ENCODE peak calls at places on chromosomes 2 and 18, in ten cellular contexts. K, M, W, Y, C, F, O, Z, J and H are unnamed samples.

GRCh38 chr2:149307014-149307413 is 23.4 kb upstream of the LYPD6 start:
- DNase-seq in J (no peak), Z (no peak), W (no peak), O (no peak), C (no peak), F (no peak), K (no peak), M (no peak), Y (no peak), H (no peak)

GRCh38 chr18:3529597-3529996 is 79.6 kb downstream of the TGIF1 start:
- DNase-seq in K (no peak), F (no peak), O (peak; percentile 41), Y (no peak), W (no peak), J (no peak), M (no peak), Z (peak; percentile 57), C (no peak), H (no peak)

GRCh38 chr2:199261221-199261620 is 196.5 kb downstream of the SATB2 start:
- DNase-seq in F (no peak), O (peak; percentile 73), Y (no peak), W (peak; percentile 59), C (no peak), K (peak; percentile 47), J (no peak), M (no peak), Z (no peak), H (no peak)

GRCh38 chr2:29755829-29756228 is 165.6 kb downstream of the ALK start:
- DNase-seq in W (no peak), K (no peak), M (no peak), Z (no peak), J (no peak), Y (no peak), F (no peak), O (no peak), C (no peak), H (no peak)

GRCh38 chr2:15010346-15010745 is 377.8 kb downstream of the LRATD1 start:
- DNase-seq in Z (no peak), O (no peak), J (no peak), W (no peak), F (no peak), Y (no peak), M (no peak), C (no peak), K (no peak), H (no peak)

GRCh38 chr2:200189964-200190363 is 116.5 kb upstream of the SPATS2L start:
- DNase-seq in F (no peak), O (no peak), M (no peak), Y (no peak), W (no peak), C (no peak), J (no peak), Z (no peak), K (no peak), H (no peak)

GRCh38 chr18:400466-400865 is 100.0 kb downstream of the COLEC12 start:
- DNase-seq in O (no peak), F (no peak), W (no peak), J (no peak), Z (no peak), K (peak; percentile 74), C (no peak), M (no peak), Y (no peak), H (no peak)

GRCh38 chr2:120858361-120858760 is 122.7 kb downstream of the GLI2 start:
- DNase-seq in C (no peak), F (no peak), W (no peak), K (no peak), O (no peak), M (no peak), Z (peak; percentile 24), J (no peak), Y (peak; percentile 29), H (no peak)

GRCh38 chr2:233901884-233902283 is 15.3 kb upstream of the TRPM8 start:
- DNase-seq in J (no peak), W (no peak), C (no peak), K (no peak), M (no peak), O (no peak), Y (no peak), F (no peak), Z (no peak), H (no peak)

GRCh38 chr2:219645631-219646527 is 18.4 kb downstream of the SLC4A3 start:
- DNase-seq in W (peak; percentile 75), J (no peak), F (no peak), Z (no peak), M (no peak), C (no peak), O (no peak), Y (peak; percentile 66), K (peak; percentile 82), H (no peak)

GRCh38 chr2:240226672-240227537 is 86.4 kb upstream of the OTOS start:
- DNase-seq in C (peak; percentile 14), J (peak; percentile 0), O (no peak), F (no peak), Z (no peak), Y (no peak), K (no peak), M (no peak), W (no peak), H (no peak)

GRCh38 chr2:6942848-6943247 is 25.6 kb downstream of the RNF144A start:
- DNase-seq in K (no peak), J (no peak), C (no peak), Y (no peak), F (no peak), M (no peak), O (no peak), W (no peak), Z (no peak), H (no peak)

GRCh38 chr2:145909175-145909574 is 1389.3 kb upstream of the ZEB2 start:
- DNase-seq in F (no peak), K (no peak), J (no peak), O (no peak), Y (no peak), W (no peak), Z (no peak), M (no peak), C (no peak), H (no peak)

GRCh38 chr2:12804141-12804857 is 87.6 kb downstream of the TRIB2 start:
- DNase-seq in Z (no peak), F (no peak), C (no peak), W (no peak), K (no peak), Y (no peak), M (no peak), J (no peak), O (no peak), H (no peak)

GRCh38 chr2:54503192-54503591 is 47.1 kb downstream of the SPTBN1 start:
- DNase-seq in J (peak; percentile 15), Y (no peak), C (peak; percentile 77), O (no peak), K (peak; percentile 24), M (peak; percentile 19), W (peak; percentile 50), F (no peak), Z (no peak), H (no peak)

GRCh38 chr2:34474646-34475045 is 875.5 kb upstream of the FAM98A start:
- DNase-seq in Y (no peak), K (no peak), O (no peak), F (no peak), M (no peak), W (no peak), C (no peak), J (no peak), Z (no peak), H (no peak)

GRCh38 chr2:144455979-144456378 is 63.9 kb downstream of the ZEB2 start:
- DNase-seq in O (no peak), M (no peak), J (no peak), W (no peak), K (no peak), Z (no peak), C (no peak), F (no peak), Y (no peak), H (no peak)

GRCh38 chr2:69933839-69934613 is 19.1 kb downstream of the MXD1 start:
- DNase-seq in Z (no peak), C (no peak), Y (no peak), M (no peak), F (no peak), J (peak; percentile 13), K (peak; percentile 93), W (peak; percentile 53), O (no peak), H (no peak)

GRCh38 chr2:11683486-11683885 is 13.5 kb upstream of the NTSR2 start:
- DNase-seq in K (no peak), O (no peak), Z (no peak), J (no peak), Y (peak; percentile 28), W (no peak), M (no peak), F (no peak), C (no peak), H (no peak)

GRCh38 chr2:22894761-22895160 is 490.2 kb upstream of the KLHL29 start:
- DNase-seq in W (no peak), Z (no peak), Y (no peak), C (peak; percentile 51), J (no peak), K (no peak), O (no peak), M (no peak), F (no peak), H (no peak)

GRCh38 chr18:23878336-23878900 is 136.1 kb upstream of the TTC39C start:
- DNase-seq in Z (no peak), C (no peak), O (no peak), Y (no peak), F (no peak), M (no peak), J (no peak), K (no peak), W (no peak), H (no peak)

GRCh38 chr2:102101844-102102635 is 40.5 kb upstream of the IL1R1 start:
- DNase-seq in M (no peak), Z (no peak), K (no peak), J (no peak), C (no peak), F (no peak), O (no peak), W (no peak), Y (no peak), H (no peak)